ENCODE peak calls at places on chromosomes 13 and 19, in ten cellular contexts. U is NCI-H1436; A is stimulated activated naive CD8-positive, alpha-beta T cell treated with anti-CD3 and anti-CD28 coated beads, Interleukin-15, Interleukin-2, amounts not matched to agents 100 U/mL and 50 U/mL, for 24 hours; H is NCI-H1694 treated with DMSO at 0.1 percent for 48 hours; F is stimulated activated CD4-positive, alpha-beta T cell treated with anti-CD3 and anti-CD28 coated beads, Interleukin-2, amount 100 ng/mL, for 24 hours; Q is RCC 7860; N is dermis blood vessel endothelial cell; V is immature natural killer cell; C is HS-5; G is NCI-H2029. T is an unnamed sample.

GRCh38 chr19:55657004-55657747 is 2.3 kb downstream of the U2AF2 start:
- DNase-seq in U (no peak), A (no peak), H (no peak), F (no peak), Q (no peak), N (peak; percentile 37), V (no peak), C (no peak), G (no peak), T (peak; percentile 47)

GRCh38 chr13:97058896-97059295 is 64.6 kb upstream of the OXGR1 start:
- DNase-seq in U (no peak), A (no peak), H (no peak), F (no peak), Q (no peak), N (no peak), V (no peak), C (no peak), G (no peak), T (no peak)

GRCh38 chr19:8161135-8161646 is 11.8 kb upstream of the FBN3 start:
- DNase-seq in U (peak; percentile 92), A (peak; percentile 18), H (peak; percentile 20), F (no peak), Q (no peak), N (no peak), V (no peak), C (no peak), G (peak; percentile 93), T (no peak)

GRCh38 chr13:111031531-111031961 is 83.6 kb upstream of the ARHGEF7 start:
- DNase-seq in U (no peak), A (no peak), H (no peak), F (peak; percentile 28), Q (peak; percentile 71), N (peak; percentile 43), V (no peak), C (peak; percentile 74), G (no peak), T (no peak)

GRCh38 chr19:55419089-55419488 is 11.5 kb upstream of the UBE2S start:
- DNase-seq in U (no peak), A (no peak), H (no peak), F (no peak), Q (no peak), N (no peak), V (no peak), C (no peak), G (no peak), T (no peak)

GRCh38 chr13:109776575-109776974 is 9.8 kb downstream of the IRS2 start:
- DNase-seq in U (no peak), A (no peak), H (no peak), F (no peak), Q (peak; percentile 36), N (no peak), V (no peak), C (no peak), G (no peak), T (no peak)

GRCh38 chr13:34223984-34224383 is 406.0 kb downstream of the RFC3 start:
- DNase-seq in U (no peak), A (no peak), H (no peak), F (no peak), Q (no peak), N (no peak), V (no peak), C (no peak), G (no peak), T (no peak)

GRCh38 chr13:32036131-32036695 is 4.6 kb downstream of the FRY start:
- DNase-seq in U (no peak), A (no peak), H (no peak), F (no peak), Q (no peak), N (no peak), V (no peak), C (no peak), G (no peak), T (no peak)

GRCh38 chr19:53112286-53112685 is 9.1 kb upstream of the ZNF160 start:
- DNase-seq in U (no peak), A (no peak), H (no peak), F (no peak), Q (no peak), N (peak; percentile 14), V (no peak), C (no peak), G (no peak), T (no peak)

GRCh38 chr19:56507446-56508281 is at the start of gene ZNF471:
- DNase-seq in U (no peak), A (peak; percentile 84), H (no peak), F (peak; percentile 77), Q (peak; percentile 84), N (peak; percentile 99), V (peak; percentile 82), C (peak; percentile 92), G (peak; percentile 47), T (peak; percentile 99)

GRCh38 chr13:29816715-29817114 is 33.7 kb downstream of the UBL3 start:
- DNase-seq in U (no peak), A (no peak), H (no peak), F (no peak), Q (no peak), N (no peak), V (no peak), C (no peak), G (no peak), T (no peak)

GRCh38 chr19:28960986-28961705 is 251.8 kb downstream of the UQCRFS1 start:
- DNase-seq in U (no peak), A (no peak), H (no peak), F (no peak), Q (peak; percentile 84), N (no peak), V (no peak), C (peak; percentile 51), G (no peak), T (no peak)

GRCh38 chr19:46081928-46082727 is 41.3 kb upstream of the IGFL4 start:
- DNase-seq in U (peak; percentile 24), A (peak; percentile 16), H (peak; percentile 43), F (peak; percentile 28), Q (peak; percentile 34), N (peak; percentile 72), V (peak; percentile 17), C (no peak), G (peak; percentile 69), T (peak; percentile 17)

GRCh38 chr13:45916036-45916435 is 64.5 kb upstream of the SIAH3 start:
- DNase-seq in U (no peak), A (no peak), H (no peak), F (no peak), Q (no peak), N (no peak), V (no peak), C (no peak), G (no peak), T (no peak)

GRCh38 chr13:30429721-30430694 is 7.7 kb downstream of the UBE2L5 start:
- DNase-seq in U (no peak), A (no peak), H (no peak), F (peak; percentile 52), Q (peak; percentile 82), N (peak; percentile 83), V (no peak), C (peak; percentile 56), G (no peak), T (no peak)

GRCh38 chr13:35252536-35253205 is 223.8 kb downstream of the MAB21L1 start:
- DNase-seq in U (no peak), A (no peak), H (no peak), F (no peak), Q (no peak), N (no peak), V (peak; percentile 42), C (no peak), G (no peak), T (no peak)

GRCh38 chr13:95948646-95949045 is 104.6 kb downstream of the UGGT2 start:
- DNase-seq in U (no peak), A (no peak), H (peak; percentile 5), F (no peak), Q (peak; percentile 26), N (peak; percentile 26), V (no peak), C (no peak), G (no peak), T (no peak)

GRCh38 chr13:73952683-73953082 is 181.5 kb downstream of the KLF12 start:
- DNase-seq in U (no peak), A (no peak), H (no peak), F (no peak), Q (peak; percentile 7), N (no peak), V (no peak), C (no peak), G (no peak), T (no peak)

GRCh38 chr13:109397285-109397684 is 389.1 kb downstream of the IRS2 start:
- DNase-seq in U (no peak), A (no peak), H (no peak), F (no peak), Q (no peak), N (no peak), V (no peak), C (no peak), G (no peak), T (no peak)

GRCh38 chr19:1481893-1482360 is 2.9 kb upstream of the C19orf25 start:
- DNase-seq in U (no peak), A (no peak), H (no peak), F (no peak), Q (no peak), N (no peak), V (no peak), C (no peak), G (no peak), T (no peak)

GRCh38 chr19:56947206-56947605 is 106.7 kb upstream of the PEG3 start:
- DNase-seq in U (no peak), A (no peak), H (no peak), F (no peak), Q (no peak), N (no peak), V (no peak), C (no peak), G (no peak), T (no peak)